ENCODE peak calls at places on chromosomes 5 and 9, in seven cellular contexts. N is left ventricle myocardium inferior; I is mammary epithelial cell; R is fibroblast of lung; X is naive thymus-derived CD4-positive, alpha-beta T cell; Y is heart right ventricle; K is effector memory CD4-positive, alpha-beta T cell. P is an unnamed sample.

GRCh38 chr5:170216262-170216864 is 16.4 kb upstream of the C5orf58 start:
- DNase-seq in Y (peak; percentile 23), I (peak; percentile 45), R (peak; percentile 57), X (no peak), N (no peak), K (no peak), P (no peak)

GRCh38 chr9:127724012-127724411 is 8.1 kb downstream of the TTC16 start:
- DNase-seq in R (no peak), N (no peak), K (no peak), I (no peak), Y (no peak), X (no peak), P (no peak)

GRCh38 chr9:124203818-124204217 is 53.9 kb upstream of the NEK6 start:
- DNase-seq in K (no peak), N (no peak), X (no peak), I (no peak), Y (no peak), R (no peak), P (no peak)

GRCh38 chr9:93902780-93903655 is 52.1 kb downstream of the BARX1 start:
- DNase-seq in N (no peak), Y (no peak), I (no peak), X (no peak), R (no peak), K (no peak), P (no peak)

GRCh38 chr9:130486103-130486502 is 41.3 kb downstream of the ASS1 start:
- DNase-seq in K (no peak), Y (no peak), X (no peak), I (no peak), N (no peak), R (no peak), P (no peak)

GRCh38 chr9:76759726-76760125 is 4.5 kb upstream of the PCA3 start:
- DNase-seq in I (no peak), X (no peak), Y (no peak), N (no peak), K (no peak), R (no peak), P (no peak)

GRCh38 chr5:33311893-33312292 is 128.9 kb upstream of the TARS1 start:
- DNase-seq in X (no peak), K (no peak), R (peak; percentile 99), I (peak; percentile 95), N (no peak), Y (no peak), P (no peak)

GRCh38 chr5:181243020-181243520 is 636 bp downstream of the RACK1 start:
- DNase-seq in K (no peak), X (peak; percentile 33), I (no peak), R (no peak), Y (no peak), N (no peak), P (no peak)

GRCh38 chr9:85212887-85213286 is 528.9 kb downstream of the AGTPBP1 start:
- DNase-seq in R (peak; percentile 98), Y (no peak), K (no peak), X (no peak), I (peak; percentile 96), N (no peak), P (no peak)

GRCh38 chr5:34656001-34656699 is at the start of gene RAI14:
- DNase-seq in R (peak; percentile 87), K (peak; percentile 12), N (peak; percentile 79), Y (peak; percentile 79), X (no peak), I (peak; percentile 80), P (no peak)

GRCh38 chr5:157182143-157182757 is 1.6 kb downstream of the ITK start:
- DNase-seq in K (no peak), R (no peak), N (no peak), X (no peak), Y (no peak), I (no peak), P (no peak)

GRCh38 chr9:85569988-85570387 is 171.8 kb downstream of the AGTPBP1 start:
- DNase-seq in Y (no peak), K (no peak), X (no peak), N (no peak), R (peak; percentile 68), I (peak; percentile 68), P (no peak)

GRCh38 chr5:150227606-150228273 is 37.9 kb downstream of the SLC6A7 start:
- DNase-seq in N (no peak), I (peak; percentile 21), K (no peak), R (no peak), X (no peak), Y (no peak), P (no peak)

GRCh38 chr5:54644226-54644625 is 126.7 kb downstream of the SNX18 start:
- DNase-seq in I (peak; percentile 94), R (peak; percentile 92), K (no peak), X (no peak), N (no peak), Y (no peak), P (no peak)

GRCh38 chr5:54135042-54135441 is 175.3 kb downstream of the ARL15 start:
- DNase-seq in R (peak; percentile 52), N (no peak), Y (no peak), I (peak; percentile 37), K (no peak), X (no peak), P (no peak)

GRCh38 chr5:23507278-23507685 is at the start of gene PRDM9:
- DNase-seq in Y (peak; percentile 63), R (peak; percentile 0), I (no peak), K (no peak), X (no peak), N (peak; percentile 62), P (no peak)

GRCh38 chr5:72223371-72223770 is 96.7 kb downstream of the MRPS27 start:
- DNase-seq in R (no peak), Y (no peak), N (no peak), K (no peak), I (no peak), X (no peak), P (no peak)

GRCh38 chr5:5932824-5933223 is 445.5 kb downstream of the MED10 start:
- DNase-seq in N (no peak), X (no peak), Y (no peak), I (no peak), K (no peak), R (no peak), P (no peak)

GRCh38 chr5:76816110-76816831 is 2.6 kb upstream of the F2RL1 start:
- DNase-seq in Y (no peak), N (no peak), R (peak; percentile 40), X (no peak), K (no peak), I (peak; percentile 64), P (no peak)

GRCh38 chr9:83130541-83130940 is 67.6 kb upstream of the RASEF start:
- DNase-seq in N (no peak), K (no peak), I (peak; percentile 93), X (no peak), R (peak; percentile 73), Y (no peak), P (no peak)

GRCh38 chr5:8457187-8458037 is 588.5 kb downstream of the MTRR start:
- DNase-seq in K (peak; percentile 71), N (peak; percentile 95), R (peak; percentile 97), Y (peak; percentile 96), I (peak; percentile 99), X (peak; percentile 82), P (peak; percentile 85)

GRCh38 chr9:567128-567745 is 274.3 kb upstream of the DMRT1 start:
- DNase-seq in N (no peak), I (no peak), R (no peak), Y (no peak), K (no peak), X (no peak), P (no peak)

GRCh38 chr9:35835216-35835604 is 6.2 kb downstream of the TMEM8B start:
- DNase-seq in N (no peak), R (no peak), K (no peak), I (no peak), Y (no peak), X (no peak), P (no peak)

GRCh38 chr9:35836595-35836994 is 7.6 kb downstream of the TMEM8B start:
- DNase-seq in R (no peak), N (no peak), K (no peak), Y (no peak), I (no peak), X (no peak), P (no peak)

GRCh38 chr9:35832814-35833213 is 3.8 kb downstream of the TMEM8B start:
- DNase-seq in K (no peak), R (no peak), X (no peak), I (no peak), N (no peak), Y (no peak), P (no peak)

GRCh38 chr9:35835766-35836165 is 6.7 kb downstream of the TMEM8B start:
- DNase-seq in R (no peak), N (no peak), X (no peak), I (no peak), Y (no peak), K (no peak), P (no peak)

GRCh38 chr9:35834260-35835215 is 5.5 kb downstream of the TMEM8B start:
- DNase-seq in I (no peak), N (no peak), X (no peak), R (no peak), K (no peak), Y (no peak), P (no peak)
- H3K27me3 ChIP-seq in I (no peaks in the 10 kb centered on the region), N (no peaks in the 10 kb centered on the region), X (no peaks in the 10 kb centered on the region), R (no peaks in the 10 kb centered on the region), K (no peaks in the 10 kb centered on the region), Y (no peaks in the 10 kb centered on the region), P (no peaks in the 10 kb centered on the region)

GRCh38 chr5:1040571-1040970 is 32.0 kb downstream of the NKD2 start:
- DNase-seq in Y (no peak), K (no peak), X (no peak), N (peak; percentile 11), R (no peak), I (no peak), P (no peak)
- H3K27me3 ChIP-seq in Y (no peaks in the 10 kb centered on the region), K (no peaks in the 10 kb centered on the region), X (no peaks in the 10 kb centered on the region), N (no peaks in the 10 kb centered on the region), R (no peaks in the 10 kb centered on the region), I (no peaks in the 10 kb centered on the region), P (no peaks in the 10 kb centered on the region)

GRCh38 chr5:107517185-107517868 is 153.4 kb downstream of the EFNA5 start:
- DNase-seq in R (no peak), N (no peak), Y (no peak), X (no peak), K (no peak), I (peak; percentile 33), P (no peak)
- H3K27me3 ChIP-seq in R (no peaks in the 10 kb centered on the region), N (no peaks in the 10 kb centered on the region), Y (no peaks in the 10 kb centered on the region), X (no peaks in the 10 kb centered on the region), K (no peaks in the 10 kb centered on the region), I (no peaks in the 10 kb centered on the region), P (no peaks in the 10 kb centered on the region)

DNA sequence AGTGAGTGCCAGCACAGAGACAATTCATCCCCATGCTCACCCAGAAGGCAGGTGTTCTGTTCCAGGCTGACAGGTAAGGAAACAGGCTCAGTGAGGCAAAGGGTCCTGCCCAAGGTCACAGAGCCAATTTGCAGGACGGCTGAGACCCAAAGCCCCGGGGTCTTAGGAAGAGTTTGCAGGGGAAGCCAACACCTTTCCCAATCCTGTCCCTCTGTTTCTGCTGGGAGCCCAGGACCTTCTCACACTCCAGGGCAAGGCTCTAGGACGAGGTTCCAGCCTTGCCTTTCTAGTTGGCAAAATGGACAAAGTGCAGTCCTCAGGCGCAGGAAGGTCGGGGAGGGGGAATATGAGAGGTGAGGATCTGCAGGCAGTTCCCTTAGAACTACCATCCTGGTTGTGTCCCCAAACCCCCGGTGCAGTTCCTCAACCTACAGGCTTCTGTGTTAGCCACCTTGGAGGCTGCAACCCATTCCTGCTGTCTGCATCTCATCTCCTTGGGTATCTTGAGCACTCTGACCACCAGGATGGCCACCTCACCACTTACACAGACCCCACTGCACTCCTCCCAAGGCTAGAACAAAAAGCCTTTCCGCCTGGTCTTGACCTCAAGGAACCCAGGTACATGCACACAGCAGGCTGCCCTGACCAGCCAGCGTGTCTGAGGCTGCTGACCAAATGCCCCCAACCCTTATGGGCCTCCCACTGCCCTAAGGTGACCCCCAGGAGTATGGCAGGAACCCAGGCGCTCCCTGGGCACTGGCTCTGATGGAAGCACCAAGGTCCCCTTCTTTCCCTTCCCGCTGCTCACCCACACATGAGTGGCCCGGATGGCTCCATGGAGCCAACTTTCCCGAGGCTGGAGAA is 1.9 kb upstream of the BRD3 start:
- DNase-seq in I (no peak), Y (no peak), R (no peak), X (no peak), K (no peak), N (no peak), P (no peak)
- H3K27me3 ChIP-seq in I (peaks cover 10% of the 10 kb centered on the region), Y (no peaks in the 10 kb centered on the region), R (peaks cover 15% of the 10 kb centered on the region), X (peaks cover 4% of the 10 kb centered on the region), K (peaks cover 4% of the 10 kb centered on the region), N (no peaks in the 10 kb centered on the region), P (no peaks in the 10 kb centered on the region)

P was measured in thoracic aorta.